ENCODE peak calls at places on chromosomes 1 and 21, in ten cellular contexts. R is hypothalamus; J is GF-D8; U is glutamatergic neuron; Y is pancreas; A is activated CD8-positive, alpha-beta memory T cell treated with anti-CD3 and anti-CD28 coated beads for 1 hour; Z is ELF-1; T is left lobe of liver; P is GM04503; F is astrocyte of the spinal cord. X is an unnamed sample.
A peak's percentile ranks its signal among the peaks of the same experiment; 100 is the strongest.

GRCh38 chr1:106502659-106503058 is 553.8 kb upstream of the PRMT6 start:
- DNase-seq in R (no peak), U (no peak), P (no peak), Z (no peak), J (no peak), T (no peak), Y (no peak), F (no peak), A (no peak), X (no peak)

GRCh38 chr1:227368009-227368408 is 49.7 kb upstream of the CDC42BPA start:
- DNase-seq in U (no peak), Z (no peak), T (no peak), F (no peak), A (no peak), P (no peak), J (no peak), R (no peak), Y (no peak), X (no peak)

GRCh38 chr1:16050328-16050727 is 6.7 kb downstream of the CLCNKB start:
- DNase-seq in R (no peak), Z (peak; percentile 47), A (no peak), Y (no peak), F (no peak), U (no peak), P (no peak), J (no peak), T (no peak), X (no peak)

GRCh38 chr1:224747578-224747977 is 131.5 kb downstream of the CNIH3 start:
- DNase-seq in Y (no peak), U (no peak), R (no peak), J (no peak), P (no peak), Z (no peak), T (no peak), F (peak; percentile 56), A (no peak), X (peak; percentile 22)

GRCh38 chr1:46173361-46173856 is 1.5 kb upstream of the TSPAN1 start:
- DNase-seq in P (no peak), U (no peak), T (no peak), Y (no peak), A (no peak), R (no peak), J (no peak), Z (peak; percentile 49), F (peak; percentile 15), X (peak; percentile 52)

GRCh38 chr21:39882186-39882882 is 15.1 kb downstream of the PCP4 start:
- DNase-seq in A (no peak), P (no peak), R (no peak), Z (no peak), U (no peak), Y (no peak), T (no peak), F (peak; percentile 1), J (no peak), X (no peak)

GRCh38 chr1:109281680-109282496 is 1.1 kb downstream of the PSRC1 start:
- DNase-seq in R (no peak), U (no peak), Y (no peak), Z (peak; percentile 45), P (no peak), T (no peak), A (no peak), J (peak; percentile 68), F (no peak), X (no peak)

GRCh38 chr1:110829955-110830553 is 42.9 kb upstream of the CD53 start:
- DNase-seq in Y (no peak), A (no peak), Z (peak; percentile 27), U (no peak), T (no peak), J (peak; percentile 6), P (no peak), R (no peak), F (no peak), X (peak; percentile 19)

GRCh38 chr1:104264506-104264905 is 514.8 kb downstream of the AMY1C start:
- DNase-seq in P (no peak), U (no peak), Z (no peak), T (no peak), R (no peak), A (no peak), F (no peak), Y (no peak), J (no peak), X (no peak)

GRCh38 chr1:165829888-165830287 is 2.5 kb downstream of the UCK2 start:
- DNase-seq in U (no peak), Z (no peak), T (no peak), A (no peak), J (no peak), Y (no peak), F (no peak), P (no peak), R (no peak), X (no peak)

GRCh38 chr1:109502368-109502851 is 7.1 kb downstream of the AMIGO1 start:
- DNase-seq in T (no peak), F (no peak), Z (no peak), J (no peak), P (no peak), A (no peak), R (no peak), U (no peak), Y (no peak), X (no peak)

GRCh38 chr1:89843279-89844121 is 22.7 kb downstream of the LRRC8D start:
- DNase-seq in P (no peak), J (peak; percentile 49), F (peak; percentile 70), Y (peak; percentile 78), A (peak; percentile 61), U (peak; percentile 83), R (no peak), T (peak; percentile 81), Z (peak; percentile 80), X (peak; percentile 70)

GRCh38 chr21:36803801-36804452 is 105.0 kb downstream of the SIM2 start:
- DNase-seq in Y (no peak), U (no peak), R (no peak), P (no peak), F (no peak), Z (no peak), J (no peak), T (no peak), A (no peak), X (no peak)

GRCh38 chr1:101587749-101588148 is 350.9 kb downstream of the S1PR1 start:
- DNase-seq in Z (no peak), J (no peak), R (no peak), U (no peak), Y (peak; percentile 15), T (peak; percentile 55), A (no peak), F (peak; percentile 56), P (no peak), X (peak; percentile 37)

GRCh38 chr1:66292944-66293343 is 241.0 kb upstream of the SGIP1 start:
- DNase-seq in Z (no peak), R (no peak), T (no peak), Y (peak; percentile 29), A (no peak), F (no peak), P (no peak), U (no peak), J (no peak), X (no peak)

GRCh38 chr1:104402178-104402577 is 652.5 kb downstream of the AMY1C start:
- DNase-seq in F (no peak), T (no peak), J (no peak), P (no peak), Z (no peak), Y (no peak), R (no peak), A (no peak), U (no peak), X (no peak)

GRCh38 chr1:108080448-108080847 is 115.5 kb upstream of the VAV3 start:
- DNase-seq in A (no peak), R (no peak), F (no peak), T (no peak), P (no peak), Y (no peak), Z (no peak), U (no peak), J (no peak), X (no peak)

GRCh38 chr1:53134961-53135734 is 7.3 kb downstream of the SLC1A7 start:
- DNase-seq in R (no peak), U (no peak), A (no peak), F (no peak), Z (no peak), P (no peak), T (no peak), J (no peak), Y (no peak), X (no peak)

GRCh38 chr1:176745945-176746344 is 283.0 kb downstream of the PAPPA2 start:
- DNase-seq in F (no peak), T (no peak), Y (no peak), Z (no peak), A (no peak), J (no peak), P (no peak), U (no peak), R (no peak), X (no peak)

GRCh38 chr1:26677306-26678115 is 18.3 kb upstream of the ARID1A start:
- DNase-seq in U (no peak), P (no peak), T (peak; percentile 81), F (peak; percentile 76), Z (peak; percentile 77), Y (peak; percentile 92), R (no peak), J (peak; percentile 83), A (peak; percentile 17), X (peak; percentile 79)

GRCh38 chr1:183318433-183318832 is 99.7 kb downstream of the NMNAT2 start:
- DNase-seq in Y (peak; percentile 81), F (peak; percentile 69), U (no peak), T (peak; percentile 56), Z (peak; percentile 84), R (no peak), A (no peak), J (no peak), P (peak; percentile 58), X (peak; percentile 96)

GRCh38 chr1:201517631-201518030 is 10.7 kb upstream of the CSRP1 start:
- DNase-seq in U (no peak), P (no peak), R (no peak), A (no peak), F (no peak), T (no peak), Z (peak; percentile 81), Y (no peak), J (no peak), X (no peak)

GRCh38 chr1:59892836-59893811 is 33.4 kb downstream of the CYP2J2 start:
- DNase-seq in T (no peak), J (no peak), U (no peak), R (no peak), P (no peak), Z (no peak), A (no peak), F (no peak), Y (no peak), X (no peak)

GRCh38 chr1:981491-981954 is 370 bp downstream of the PERM1 start:
- DNase-seq in Y (no peak), J (no peak), F (no peak), P (no peak), A (no peak), U (no peak), T (no peak), R (no peak), Z (no peak), X (no peak)

GRCh38 chr1:94418664-94419655 is 771 bp downstream of the ABCD3 start:
- DNase-seq in T (peak; percentile 89), P (peak; percentile 16), F (peak; percentile 42), Y (peak; percentile 67), U (peak; percentile 60), R (no peak), J (no peak), A (no peak), Z (peak; percentile 79), X (no peak)

GRCh38 chr21:44801468-44802395 is at the start of gene UBE2G2:
- DNase-seq in U (peak; percentile 90), J (peak; percentile 56), T (peak; percentile 88), Y (peak; percentile 71), A (peak; percentile 83), R (peak; percentile 27), F (peak; percentile 75), P (no peak), Z (peak; percentile 81), X (peak; percentile 75)

GRCh38 chr1:200526709-200527612 is 93.6 kb downstream of the KIF14 start:
- DNase-seq in Z (no peak), A (no peak), J (no peak), P (no peak), T (no peak), U (no peak), F (peak; percentile 53), R (no peak), Y (no peak), X (peak; percentile 65)

X was measured in choroid plexus epithelial cell.